ENCODE peak calls at places on chromosomes 2 and 18, in ten cellular contexts. One of them, this sample, is unnamed.

GRCh38 chr2:122020377-122020776 is 264.9 kb downstream of the TSN start:
- DNase-seq in KBM-7: no peak
- DNase-seq in WERI-Rb-1: no peak
- DNase-seq in activated effector memory CD4-positive, alpha-beta T cell treated with Interleukin-2 at 50 U/mL for 16 hours: no peak
- DNase-seq in effector memory CD8-positive, alpha-beta T cell: no peak
- DNase-seq in HuH-7.5: no peak
- DNase-seq in caudate nucleus: no peak
- DNase-seq in NCI-H1105 treated with DMSO at 0.1 percent for 48 hours: no peak
- DNase-seq in heart right ventricle: no peak
- DNase-seq in activated T-cell treated with anti-CD3 and anti-CD28 coated beads for 1 hour: no peak
- DNase-seq in this sample: no peak

GRCh38 chr2:29519996-29520395 is 401.4 kb downstream of the ALK start:
- DNase-seq in heart right ventricle: no peak
- DNase-seq in HuH-7.5: no peak
- DNase-seq in activated effector memory CD4-positive, alpha-beta T cell treated with Interleukin-2 at 50 U/mL for 16 hours: no peak
- DNase-seq in activated T-cell treated with anti-CD3 and anti-CD28 coated beads for 1 hour: no peak
- DNase-seq in KBM-7: no peak
- DNase-seq in caudate nucleus: no peak
- DNase-seq in WERI-Rb-1: no peak
- DNase-seq in NCI-H1105 treated with DMSO at 0.1 percent for 48 hours: no peak
- DNase-seq in effector memory CD8-positive, alpha-beta T cell: no peak
- DNase-seq in this sample: no peak

GRCh38 chr2:28336264-28336992 is 56.2 kb upstream of the FOSL2 start:
- DNase-seq in activated effector memory CD4-positive, alpha-beta T cell treated with Interleukin-2 at 50 U/mL for 16 hours: no peak
- DNase-seq in effector memory CD8-positive, alpha-beta T cell: no peak
- DNase-seq in heart right ventricle: no peak
- DNase-seq in KBM-7: no peak
- DNase-seq in activated T-cell treated with anti-CD3 and anti-CD28 coated beads for 1 hour: no peak
- DNase-seq in WERI-Rb-1: no peak
- DNase-seq in NCI-H1105 treated with DMSO at 0.1 percent for 48 hours: no peak
- DNase-seq in caudate nucleus: no peak
- DNase-seq in HuH-7.5: no peak
- DNase-seq in this sample: no peak

GRCh38 chr18:49562481-49563129 is 748 bp downstream of the LIPG start:
- DNase-seq in heart right ventricle: no peak
- DNase-seq in effector memory CD8-positive, alpha-beta T cell: no peak
- DNase-seq in KBM-7: no peak
- DNase-seq in HuH-7.5: no peak
- DNase-seq in WERI-Rb-1: no peak
- DNase-seq in activated T-cell treated with anti-CD3 and anti-CD28 coated beads for 1 hour: no peak
- DNase-seq in caudate nucleus: no peak
- DNase-seq in NCI-H1105 treated with DMSO at 0.1 percent for 48 hours: no peak
- DNase-seq in activated effector memory CD4-positive, alpha-beta T cell treated with Interleukin-2 at 50 U/mL for 16 hours: no peak
- DNase-seq in this sample: no peak

GRCh38 chr2:205716126-205716525 is 33.8 kb downstream of the NRP2 start:
- DNase-seq in activated effector memory CD4-positive, alpha-beta T cell treated with Interleukin-2 at 50 U/mL for 16 hours: no peak
- DNase-seq in caudate nucleus: no peak
- DNase-seq in KBM-7: no peak
- DNase-seq in activated T-cell treated with anti-CD3 and anti-CD28 coated beads for 1 hour: no peak
- DNase-seq in WERI-Rb-1: peak; percentile 35
- DNase-seq in heart right ventricle: no peak
- DNase-seq in effector memory CD8-positive, alpha-beta T cell: no peak
- DNase-seq in HuH-7.5: no peak
- DNase-seq in NCI-H1105 treated with DMSO at 0.1 percent for 48 hours: no peak
- DNase-seq in this sample: no peak

GRCh38 chr2:979286-979928 is 28.8 kb downstream of the SNTG2 start:
- DNase-seq in caudate nucleus: no peak
- DNase-seq in HuH-7.5: no peak
- DNase-seq in KBM-7: no peak
- DNase-seq in heart right ventricle: no peak
- DNase-seq in NCI-H1105 treated with DMSO at 0.1 percent for 48 hours: no peak
- DNase-seq in effector memory CD8-positive, alpha-beta T cell: no peak
- DNase-seq in WERI-Rb-1: no peak
- DNase-seq in activated effector memory CD4-positive, alpha-beta T cell treated with Interleukin-2 at 50 U/mL for 16 hours: no peak
- DNase-seq in activated T-cell treated with anti-CD3 and anti-CD28 coated beads for 1 hour: no peak
- DNase-seq in this sample: no peak

GRCh38 chr2:2166844-2167243 is 164.2 kb downstream of the MYT1L start:
- DNase-seq in NCI-H1105 treated with DMSO at 0.1 percent for 48 hours: no peak
- DNase-seq in activated effector memory CD4-positive, alpha-beta T cell treated with Interleukin-2 at 50 U/mL for 16 hours: no peak
- DNase-seq in WERI-Rb-1: no peak
- DNase-seq in effector memory CD8-positive, alpha-beta T cell: no peak
- DNase-seq in HuH-7.5: no peak
- DNase-seq in activated T-cell treated with anti-CD3 and anti-CD28 coated beads for 1 hour: no peak
- DNase-seq in heart right ventricle: no peak
- DNase-seq in KBM-7: no peak
- DNase-seq in caudate nucleus: no peak
- DNase-seq in this sample: no peak

GRCh38 chr18:37552296-37552695 is 13.3 kb downstream of the CELF4 start:
- DNase-seq in caudate nucleus: no peak
- DNase-seq in NCI-H1105 treated with DMSO at 0.1 percent for 48 hours: no peak
- DNase-seq in effector memory CD8-positive, alpha-beta T cell: no peak
- DNase-seq in activated T-cell treated with anti-CD3 and anti-CD28 coated beads for 1 hour: no peak
- DNase-seq in KBM-7: no peak
- DNase-seq in activated effector memory CD4-positive, alpha-beta T cell treated with Interleukin-2 at 50 U/mL for 16 hours: no peak
- DNase-seq in HuH-7.5: no peak
- DNase-seq in WERI-Rb-1: no peak
- DNase-seq in heart right ventricle: no peak
- DNase-seq in this sample: no peak

GRCh38 chr2:184554736-184555135 is 43.6 kb upstream of the ZNF804A start:
- DNase-seq in caudate nucleus: no peak
- DNase-seq in activated T-cell treated with anti-CD3 and anti-CD28 coated beads for 1 hour: no peak
- DNase-seq in KBM-7: no peak
- DNase-seq in heart right ventricle: no peak
- DNase-seq in WERI-Rb-1: no peak
- DNase-seq in HuH-7.5: no peak
- DNase-seq in NCI-H1105 treated with DMSO at 0.1 percent for 48 hours: no peak
- DNase-seq in effector memory CD8-positive, alpha-beta T cell: no peak
- DNase-seq in activated effector memory CD4-positive, alpha-beta T cell treated with Interleukin-2 at 50 U/mL for 16 hours: no peak
- DNase-seq in this sample: no peak

GRCh38 chr18:69978743-69979715 is 31.4 kb upstream of the CD226 start:
- DNase-seq in NCI-H1105 treated with DMSO at 0.1 percent for 48 hours: no peak
- DNase-seq in WERI-Rb-1: no peak
- DNase-seq in caudate nucleus: no peak
- DNase-seq in KBM-7: no peak
- DNase-seq in activated effector memory CD4-positive, alpha-beta T cell treated with Interleukin-2 at 50 U/mL for 16 hours: no peak
- DNase-seq in effector memory CD8-positive, alpha-beta T cell: no peak
- DNase-seq in HuH-7.5: no peak
- DNase-seq in heart right ventricle: no peak
- DNase-seq in activated T-cell treated with anti-CD3 and anti-CD28 coated beads for 1 hour: no peak
- DNase-seq in this sample: no peak

GRCh38 chr2:100262555-100263320 is 59.6 kb downstream of the LONRF2 start:
- DNase-seq in HuH-7.5: peak; percentile 70
- DNase-seq in KBM-7: peak; percentile 68
- DNase-seq in NCI-H1105 treated with DMSO at 0.1 percent for 48 hours: peak; percentile 47
- DNase-seq in caudate nucleus: peak; percentile 34
- DNase-seq in WERI-Rb-1: peak; percentile 66
- DNase-seq in activated effector memory CD4-positive, alpha-beta T cell treated with Interleukin-2 at 50 U/mL for 16 hours: peak; percentile 18
- DNase-seq in heart right ventricle: peak; percentile 65
- DNase-seq in activated T-cell treated with anti-CD3 and anti-CD28 coated beads for 1 hour: peak; percentile 54
- DNase-seq in effector memory CD8-positive, alpha-beta T cell: peak; percentile 49
- DNase-seq in this sample: peak; percentile 35

GRCh38 chr2:240987588-240987987 is 10.8 kb upstream of the SNED1 start:
- DNase-seq in HuH-7.5: no peak
- DNase-seq in KBM-7: no peak
- DNase-seq in activated T-cell treated with anti-CD3 and anti-CD28 coated beads for 1 hour: no peak
- DNase-seq in heart right ventricle: no peak
- DNase-seq in activated effector memory CD4-positive, alpha-beta T cell treated with Interleukin-2 at 50 U/mL for 16 hours: no peak
- DNase-seq in effector memory CD8-positive, alpha-beta T cell: no peak
- DNase-seq in caudate nucleus: no peak
- DNase-seq in NCI-H1105 treated with DMSO at 0.1 percent for 48 hours: no peak
- DNase-seq in WERI-Rb-1: no peak
- DNase-seq in this sample: no peak

GRCh38 chr2:101442667-101443061 is 32.2 kb downstream of the RFX8 start:
- DNase-seq in NCI-H1105 treated with DMSO at 0.1 percent for 48 hours: no peak
- DNase-seq in HuH-7.5: no peak
- DNase-seq in WERI-Rb-1: peak; percentile 12
- DNase-seq in effector memory CD8-positive, alpha-beta T cell: no peak
- DNase-seq in activated effector memory CD4-positive, alpha-beta T cell treated with Interleukin-2 at 50 U/mL for 16 hours: no peak
- DNase-seq in caudate nucleus: no peak
- DNase-seq in activated T-cell treated with anti-CD3 and anti-CD28 coated beads for 1 hour: no peak
- DNase-seq in heart right ventricle: no peak
- DNase-seq in KBM-7: no peak
- DNase-seq in this sample: no peak

GRCh38 chr2:106970471-106971261 is 84.7 kb upstream of the ST6GAL2 start:
- DNase-seq in caudate nucleus: no peak
- DNase-seq in activated T-cell treated with anti-CD3 and anti-CD28 coated beads for 1 hour: no peak
- DNase-seq in activated effector memory CD4-positive, alpha-beta T cell treated with Interleukin-2 at 50 U/mL for 16 hours: no peak
- DNase-seq in heart right ventricle: no peak
- DNase-seq in WERI-Rb-1: no peak
- DNase-seq in KBM-7: no peak
- DNase-seq in effector memory CD8-positive, alpha-beta T cell: no peak
- DNase-seq in NCI-H1105 treated with DMSO at 0.1 percent for 48 hours: no peak
- DNase-seq in HuH-7.5: no peak
- DNase-seq in this sample: no peak

GRCh38 chr2:589551-589950 is 87.7 kb downstream of the TMEM18 start:
- DNase-seq in activated effector memory CD4-positive, alpha-beta T cell treated with Interleukin-2 at 50 U/mL for 16 hours: no peak
- DNase-seq in KBM-7: no peak
- DNase-seq in caudate nucleus: no peak
- DNase-seq in NCI-H1105 treated with DMSO at 0.1 percent for 48 hours: no peak
- DNase-seq in effector memory CD8-positive, alpha-beta T cell: no peak
- DNase-seq in HuH-7.5: no peak
- DNase-seq in activated T-cell treated with anti-CD3 and anti-CD28 coated beads for 1 hour: no peak
- DNase-seq in heart right ventricle: no peak
- DNase-seq in WERI-Rb-1: no peak
- DNase-seq in this sample: no peak

GRCh38 chr2:8571792-8572499 is 109.9 kb upstream of the ID2 start:
- DNase-seq in caudate nucleus: no peak
- DNase-seq in NCI-H1105 treated with DMSO at 0.1 percent for 48 hours: no peak
- DNase-seq in activated T-cell treated with anti-CD3 and anti-CD28 coated beads for 1 hour: no peak
- DNase-seq in effector memory CD8-positive, alpha-beta T cell: no peak
- DNase-seq in HuH-7.5: peak; percentile 65
- DNase-seq in WERI-Rb-1: no peak
- DNase-seq in activated effector memory CD4-positive, alpha-beta T cell treated with Interleukin-2 at 50 U/mL for 16 hours: no peak
- DNase-seq in heart right ventricle: no peak
- DNase-seq in KBM-7: no peak
- DNase-seq in this sample: no peak

GRCh38 chr2:227862227-227862740 is 9.1 kb upstream of the DAW1 start:
- DNase-seq in KBM-7: peak; percentile 45
- DNase-seq in activated T-cell treated with anti-CD3 and anti-CD28 coated beads for 1 hour: no peak
- DNase-seq in WERI-Rb-1: no peak
- DNase-seq in heart right ventricle: no peak
- DNase-seq in HuH-7.5: no peak
- DNase-seq in activated effector memory CD4-positive, alpha-beta T cell treated with Interleukin-2 at 50 U/mL for 16 hours: no peak
- DNase-seq in effector memory CD8-positive, alpha-beta T cell: peak; percentile 36
- DNase-seq in NCI-H1105 treated with DMSO at 0.1 percent for 48 hours: peak; percentile 36
- DNase-seq in caudate nucleus: no peak
- DNase-seq in this sample: no peak

GRCh38 chr2:72139871-72140620 is 7.6 kb downstream of the CYP26B1 start:
- DNase-seq in activated T-cell treated with anti-CD3 and anti-CD28 coated beads for 1 hour: no peak
- DNase-seq in heart right ventricle: no peak
- DNase-seq in activated effector memory CD4-positive, alpha-beta T cell treated with Interleukin-2 at 50 U/mL for 16 hours: no peak
- DNase-seq in NCI-H1105 treated with DMSO at 0.1 percent for 48 hours: no peak
- DNase-seq in HuH-7.5: no peak
- DNase-seq in caudate nucleus: no peak
- DNase-seq in WERI-Rb-1: peak; percentile 5
- DNase-seq in effector memory CD8-positive, alpha-beta T cell: no peak
- DNase-seq in KBM-7: no peak
- DNase-seq in this sample: no peak

GRCh38 chr2:17706845-17707244 is 46.8 kb downstream of the SMC6 start:
- DNase-seq in KBM-7: no peak
- DNase-seq in WERI-Rb-1: no peak
- DNase-seq in activated T-cell treated with anti-CD3 and anti-CD28 coated beads for 1 hour: no peak
- DNase-seq in heart right ventricle: no peak
- DNase-seq in caudate nucleus: no peak
- DNase-seq in effector memory CD8-positive, alpha-beta T cell: no peak
- DNase-seq in NCI-H1105 treated with DMSO at 0.1 percent for 48 hours: no peak
- DNase-seq in HuH-7.5: no peak
- DNase-seq in activated effector memory CD4-positive, alpha-beta T cell treated with Interleukin-2 at 50 U/mL for 16 hours: no peak
- DNase-seq in this sample: no peak

GRCh38 chr2:142722569-142722968 is 154.9 kb upstream of the KYNU start:
- DNase-seq in caudate nucleus: no peak
- DNase-seq in activated T-cell treated with anti-CD3 and anti-CD28 coated beads for 1 hour: no peak
- DNase-seq in NCI-H1105 treated with DMSO at 0.1 percent for 48 hours: no peak
- DNase-seq in KBM-7: no peak
- DNase-seq in activated effector memory CD4-positive, alpha-beta T cell treated with Interleukin-2 at 50 U/mL for 16 hours: no peak
- DNase-seq in HuH-7.5: no peak
- DNase-seq in heart right ventricle: no peak
- DNase-seq in effector memory CD8-positive, alpha-beta T cell: no peak
- DNase-seq in WERI-Rb-1: no peak
- DNase-seq in this sample: no peak

GRCh38 chr2:25025996-25026530 is 15.8 kb upstream of the EFR3B start:
- DNase-seq in effector memory CD8-positive, alpha-beta T cell: no peak
- DNase-seq in HuH-7.5: no peak
- DNase-seq in KBM-7: no peak
- DNase-seq in caudate nucleus: no peak
- DNase-seq in WERI-Rb-1: no peak
- DNase-seq in NCI-H1105 treated with DMSO at 0.1 percent for 48 hours: no peak
- DNase-seq in activated effector memory CD4-positive, alpha-beta T cell treated with Interleukin-2 at 50 U/mL for 16 hours: no peak
- DNase-seq in activated T-cell treated with anti-CD3 and anti-CD28 coated beads for 1 hour: no peak
- DNase-seq in heart right ventricle: no peak
- DNase-seq in this sample: no peak

GRCh38 chr2:44715671-44716077 is 225.8 kb upstream of the SIX3 start:
- DNase-seq in KBM-7: peak; percentile 16
- DNase-seq in WERI-Rb-1: peak; percentile 57
- DNase-seq in heart right ventricle: peak; percentile 17
- DNase-seq in caudate nucleus: no peak
- DNase-seq in NCI-H1105 treated with DMSO at 0.1 percent for 48 hours: peak; percentile 28
- DNase-seq in activated effector memory CD4-positive, alpha-beta T cell treated with Interleukin-2 at 50 U/mL for 16 hours: no peak
- DNase-seq in effector memory CD8-positive, alpha-beta T cell: no peak
- DNase-seq in HuH-7.5: no peak
- DNase-seq in activated T-cell treated with anti-CD3 and anti-CD28 coated beads for 1 hour: no peak
- DNase-seq in this sample: no peak

GRCh38 chr18:78303519-78303918 is 676.1 kb upstream of the SALL3 start:
- DNase-seq in WERI-Rb-1: no peak
- DNase-seq in activated T-cell treated with anti-CD3 and anti-CD28 coated beads for 1 hour: no peak
- DNase-seq in heart right ventricle: no peak
- DNase-seq in HuH-7.5: no peak
- DNase-seq in activated effector memory CD4-positive, alpha-beta T cell treated with Interleukin-2 at 50 U/mL for 16 hours: no peak
- DNase-seq in NCI-H1105 treated with DMSO at 0.1 percent for 48 hours: no peak
- DNase-seq in KBM-7: no peak
- DNase-seq in effector memory CD8-positive, alpha-beta T cell: no peak
- DNase-seq in caudate nucleus: no peak
- DNase-seq in this sample: no peak

GRCh38 chr18:26526128-26526965 is 22.0 kb downstream of the KCTD1 start:
- DNase-seq in HuH-7.5: no peak
- DNase-seq in heart right ventricle: no peak
- DNase-seq in activated effector memory CD4-positive, alpha-beta T cell treated with Interleukin-2 at 50 U/mL for 16 hours: no peak
- DNase-seq in activated T-cell treated with anti-CD3 and anti-CD28 coated beads for 1 hour: no peak
- DNase-seq in NCI-H1105 treated with DMSO at 0.1 percent for 48 hours: no peak
- DNase-seq in effector memory CD8-positive, alpha-beta T cell: no peak
- DNase-seq in KBM-7: no peak
- DNase-seq in caudate nucleus: no peak
- DNase-seq in WERI-Rb-1: no peak
- DNase-seq in this sample: no peak

GRCh38 chr2:27703638-27704341 is 40.1 kb downstream of the SLC4A1AP start:
- DNase-seq in KBM-7: peak; percentile 91
- DNase-seq in caudate nucleus: peak; percentile 53
- DNase-seq in NCI-H1105 treated with DMSO at 0.1 percent for 48 hours: peak; percentile 54
- DNase-seq in WERI-Rb-1: peak; percentile 89
- DNase-seq in activated T-cell treated with anti-CD3 and anti-CD28 coated beads for 1 hour: peak; percentile 77
- DNase-seq in effector memory CD8-positive, alpha-beta T cell: peak; percentile 81
- DNase-seq in HuH-7.5: peak; percentile 59
- DNase-seq in heart right ventricle: peak; percentile 89
- DNase-seq in activated effector memory CD4-positive, alpha-beta T cell treated with Interleukin-2 at 50 U/mL for 16 hours: peak; percentile 63
- DNase-seq in this sample: peak; percentile 59

GRCh38 chr2:59529738-59530137 is 1023.7 kb downstream of the BCL11A start:
- DNase-seq in NCI-H1105 treated with DMSO at 0.1 percent for 48 hours: no peak
- DNase-seq in KBM-7: no peak
- DNase-seq in caudate nucleus: no peak
- DNase-seq in HuH-7.5: no peak
- DNase-seq in activated effector memory CD4-positive, alpha-beta T cell treated with Interleukin-2 at 50 U/mL for 16 hours: no peak
- DNase-seq in effector memory CD8-positive, alpha-beta T cell: no peak
- DNase-seq in heart right ventricle: no peak
- DNase-seq in activated T-cell treated with anti-CD3 and anti-CD28 coated beads for 1 hour: no peak
- DNase-seq in WERI-Rb-1: peak; percentile 95
- DNase-seq in this sample: no peak

GRCh38 chr2:228063558-228063957 is 117.9 kb downstream of the SPHKAP start:
- DNase-seq in WERI-Rb-1: no peak
- DNase-seq in activated effector memory CD4-positive, alpha-beta T cell treated with Interleukin-2 at 50 U/mL for 16 hours: no peak
- DNase-seq in heart right ventricle: no peak
- DNase-seq in effector memory CD8-positive, alpha-beta T cell: no peak
- DNase-seq in KBM-7: no peak
- DNase-seq in HuH-7.5: no peak
- DNase-seq in activated T-cell treated with anti-CD3 and anti-CD28 coated beads for 1 hour: no peak
- DNase-seq in NCI-H1105 treated with DMSO at 0.1 percent for 48 hours: no peak
- DNase-seq in caudate nucleus: no peak
- DNase-seq in this sample: no peak

GRCh38 chr2:198283149-198283548 is 478.8 kb downstream of the PLCL1 start:
- DNase-seq in caudate nucleus: no peak
- DNase-seq in NCI-H1105 treated with DMSO at 0.1 percent for 48 hours: no peak
- DNase-seq in KBM-7: no peak
- DNase-seq in heart right ventricle: no peak
- DNase-seq in activated effector memory CD4-positive, alpha-beta T cell treated with Interleukin-2 at 50 U/mL for 16 hours: no peak
- DNase-seq in effector memory CD8-positive, alpha-beta T cell: no peak
- DNase-seq in activated T-cell treated with anti-CD3 and anti-CD28 coated beads for 1 hour: no peak
- DNase-seq in WERI-Rb-1: no peak
- DNase-seq in HuH-7.5: no peak
- DNase-seq in this sample: no peak